ENCODE peak calls at places on chromosome 9, in six cellular contexts. R is CD8-positive, alpha-beta memory T cell; A is effector CD4-positive, alpha-beta T cell; K is MV-4-11; U is substantia nigra; B is fibroblast of lung. J is an unnamed sample.

GRCh38 chr9:76803083-76803482 is 38.8 kb downstream of the PCA3 start:
- DNase-seq in R (no peak), A (no peak), K (no peak), U (no peak), B (no peak), J (no peak)

GRCh38 chr9:86062845-86063693 is 36.3 kb downstream of the GOLM1 start:
- DNase-seq in R (no peak), A (no peak), K (no peak), U (no peak), B (no peak), J (no peak)

GRCh38 chr9:127534931-127535330 is 77.1 kb upstream of the STXBP1 start:
- DNase-seq in R (no peak), A (no peak), K (no peak), U (no peak), B (no peak), J (no peak)

GRCh38 chr9:132383462-132383883 is 23.2 kb downstream of the TTF1 start:
- DNase-seq in R (no peak), A (no peak), K (peak; percentile 6), U (no peak), B (no peak), J (no peak)

GRCh38 chr9:96719538-96720315 is 58.2 kb downstream of the ZNF510 start:
- DNase-seq in R (no peak), A (no peak), K (no peak), U (no peak), B (no peak), J (no peak)

GRCh38 chr9:110257097-110257955 is 1.0 kb upstream of the TXN start:
- DNase-seq in R (no peak), A (no peak), K (peak; percentile 63), U (no peak), B (peak; percentile 26), J (peak; percentile 24)

GRCh38 chr9:90099262-90099982 is 494.6 kb downstream of the GADD45G start:
- DNase-seq in R (no peak), A (no peak), K (peak; percentile 27), U (no peak), B (peak; percentile 37), J (peak; percentile 13)

GRCh38 chr9:19231126-19232035 is 888 bp downstream of the DENND4C start:
- DNase-seq in R (no peak), A (peak; percentile 14), K (no peak), U (no peak), B (peak; percentile 26), J (peak; percentile 17)

GRCh38 chr9:136047775-136048559 is 47.1 kb downstream of the NACC2 start:
- DNase-seq in R (no peak), A (no peak), K (no peak), U (no peak), B (no peak), J (no peak)

GRCh38 chr9:14640294-14640693 is 52.9 kb downstream of the ZDHHC21 start:
- DNase-seq in R (no peak), A (no peak), K (no peak), U (no peak), B (no peak), J (no peak)

GRCh38 chr9:34463098-34463900 is 4.7 kb downstream of the DNAI1 start:
- DNase-seq in R (no peak), A (no peak), K (peak; percentile 38), U (no peak), B (peak; percentile 79), J (peak; percentile 60)

GRCh38 chr9:37034320-37034937 is 361 bp upstream of the PAX5 start:
- DNase-seq in R (no peak), A (no peak), K (peak; percentile 22), U (no peak), B (peak; percentile 4), J (no peak)

GRCh38 chr9:91724068-91724440 is 226.0 kb downstream of the ROR2 start:
- DNase-seq in R (no peak), A (no peak), K (no peak), U (no peak), B (no peak), J (no peak)

GRCh38 chr9:127139071-127139731 is 16.8 kb upstream of the ANGPTL2 start:
- DNase-seq in R (no peak), A (no peak), K (no peak), U (no peak), B (no peak), J (no peak)

GRCh38 chr9:115593587-115594091 is 475.7 kb upstream of the TNC start:
- DNase-seq in R (no peak), A (no peak), K (no peak), U (no peak), B (peak; percentile 46), J (peak; percentile 78)

GRCh38 chr9:90095682-90096081 is 490.9 kb downstream of the GADD45G start:
- DNase-seq in R (no peak), A (no peak), K (peak; percentile 4), U (no peak), B (no peak), J (no peak)

GRCh38 chr9:6330958-6331634 is 2.9 kb downstream of the TPD52L3 start:
- DNase-seq in R (no peak), A (no peak), K (no peak), U (no peak), B (peak; percentile 9), J (no peak)

GRCh38 chr9:105290401-105290800 is 46.0 kb downstream of the SLC44A1 start:
- DNase-seq in R (no peak), A (no peak), K (peak; percentile 38), U (no peak), B (peak; percentile 36), J (peak; percentile 55)

GRCh38 chr9:129245276-129245675 is 67.2 kb upstream of the IER5L start:
- DNase-seq in R (no peak), A (no peak), K (no peak), U (no peak), B (peak; percentile 56), J (peak; percentile 46)

GRCh38 chr9:86034863-86035734 is 64.3 kb downstream of the GOLM1 start:
- DNase-seq in R (no peak), A (no peak), K (peak; percentile 41), U (no peak), B (peak; percentile 66), J (peak; percentile 40)

GRCh38 chr9:78296208-78296892 is 575 bp upstream of the PSAT1 start:
- DNase-seq in R (no peak), A (no peak), K (no peak), U (peak; percentile 13), B (peak; percentile 56), J (peak; percentile 54)